ENCODE peak calls at places on chromosome 21, in four cellular contexts. K is mammary epithelial cell, X is astrocyte of the cerebellum, T is heart left ventricle. Z is an unnamed sample.

GRCh38 chr21:32921632-32922230 is 104.0 kb upstream of the OLIG2 start:
- DNase-seq in X (no peak), K (no peak), T (no peak), Z (peak)

GRCh38 chr21:33434770-33435360 is 31.7 kb downstream of the IFNGR2 start:
- DNase-seq in X (peak), T (no peak), K (peak), Z (no peak)

GRCh38 chr21:36419996-36420395 is 34.8 kb downstream of the CHAF1B start:
- DNase-seq in K (peak), X (peak), T (peak), Z (peak)

GRCh38 chr21:33230518-33231324 is 983 bp downstream of the IFNAR2 start:
- DNase-seq in T (peak), K (peak), X (peak), Z (no peak)

GRCh38 chr21:37921091-37921490 is 4.8 kb upstream of the KCNJ6 start:
- DNase-seq in T (no peak), X (no peak), K (peak), Z (no peak)

GRCh38 chr21:31798842-31799691 is 67.1 kb upstream of the SCAF4 start:
- DNase-seq in K (peak), T (no peak), X (no peak), Z (no peak)

GRCh38 chr21:31911138-31911907 is 38.5 kb downstream of the HUNK start:
- DNase-seq in T (no peak), X (no peak), K (peak), Z (no peak)

GRCh38 chr21:41133896-41134522 is 34.0 kb upstream of the BACE2 start:
- DNase-seq in X (peak), T (no peak), K (peak), Z (no peak)

GRCh38 chr21:37639756-37640155 is 273.2 kb downstream of the DYRK1A start:
- DNase-seq in K (no peak), X (no peak), T (no peak), Z (no peak)

GRCh38 chr21:44566403-44566802 is 7.1 kb upstream of the KRTAP10-4 start:
- DNase-seq in K (no peak), X (no peak), T (no peak), Z (no peak)
- H3K4me3 ChIP-seq in K (no peak), X (no peak), T (no peak), Z (no peak)

DNA sequence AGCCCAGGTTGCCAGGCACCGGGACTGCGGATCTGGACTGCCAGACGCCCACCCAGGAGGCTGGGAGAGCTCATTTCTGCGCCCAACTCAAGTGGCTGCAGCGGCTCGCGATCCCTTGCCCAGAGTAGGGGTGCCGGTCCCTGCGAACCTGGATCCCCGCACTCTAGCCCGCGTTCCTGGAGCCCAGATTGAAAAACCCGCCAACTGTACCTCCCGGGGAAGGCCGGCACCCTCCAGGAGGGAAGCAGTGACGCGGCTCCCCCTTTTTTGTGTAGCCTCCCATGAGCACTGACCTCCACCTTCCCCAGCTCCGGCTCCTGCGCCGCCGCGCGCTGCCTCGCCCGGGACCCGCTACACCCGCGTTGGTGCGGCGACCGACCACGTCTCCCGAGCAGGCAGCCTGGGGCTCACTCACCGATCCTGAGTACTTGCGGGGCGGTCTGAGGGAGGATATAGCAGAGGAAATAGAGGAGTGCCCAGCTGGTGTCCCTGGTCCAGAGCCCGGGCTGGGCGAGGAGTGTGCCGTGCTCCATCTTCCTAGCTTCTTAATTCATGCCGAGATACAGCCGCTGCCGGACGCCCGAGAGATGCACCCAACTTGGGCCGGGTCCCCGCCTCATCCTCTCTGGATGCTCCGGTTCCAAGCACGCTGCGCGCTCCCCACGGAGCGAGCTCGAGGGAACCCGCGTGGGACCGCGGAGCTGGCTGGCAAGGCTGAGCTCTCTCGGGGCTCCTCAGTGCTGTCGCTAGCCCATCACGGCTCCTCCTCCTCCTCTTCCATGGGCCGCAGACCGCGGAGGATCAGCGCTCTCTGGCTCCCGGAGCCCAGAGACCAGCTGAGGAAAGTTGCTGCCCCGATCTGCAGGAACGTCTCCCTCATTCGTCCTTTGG is 583 bp downstream of the GRIK1 start:
- DNase-seq in T (no peak), K (no peak), X (no peak), Z (no peak)
- H3K4me3 ChIP-seq in T (peak), K (peak), X (peak), Z (peak)

GRCh38 chr21:26572668-26573381 is at the start of gene CYYR1:
- DNase-seq in X (peak), T (peak), K (peak), Z (no peak)

GRCh38 chr21:26570203-26570602 is 2.9 kb downstream of the CYYR1 start:
- DNase-seq in K (no peak), T (peak), X (no peak), Z (no peak)

GRCh38 chr21:26572026-26572425 is 1.1 kb downstream of the CYYR1 start:
- DNase-seq in T (no peak), X (no peak), K (no peak), Z (no peak)
- H3K4me3 ChIP-seq in T (peak), X (peak), K (peak), Z (peak)

GRCh38 chr21:46096596-46096981 is 1.3 kb upstream of the COL6A2 start:
- DNase-seq in X (no peak), T (no peak), K (no peak), Z (no peak)

GRCh38 chr21:46096997-46097825 is 701 bp upstream of the COL6A2 start:
- DNase-seq in K (no peak), T (peak), X (no peak), Z (no peak)

GRCh38 chr21:46099476-46099875 is 1.6 kb downstream of the COL6A2 start:
- DNase-seq in X (no peak), T (peak), K (no peak), Z (no peak)

GRCh38 chr21:46098303-46099141 is 610 bp downstream of the COL6A2 start:
- DNase-seq in K (no peak), T (peak), X (no peak), Z (no peak)

DNA sequence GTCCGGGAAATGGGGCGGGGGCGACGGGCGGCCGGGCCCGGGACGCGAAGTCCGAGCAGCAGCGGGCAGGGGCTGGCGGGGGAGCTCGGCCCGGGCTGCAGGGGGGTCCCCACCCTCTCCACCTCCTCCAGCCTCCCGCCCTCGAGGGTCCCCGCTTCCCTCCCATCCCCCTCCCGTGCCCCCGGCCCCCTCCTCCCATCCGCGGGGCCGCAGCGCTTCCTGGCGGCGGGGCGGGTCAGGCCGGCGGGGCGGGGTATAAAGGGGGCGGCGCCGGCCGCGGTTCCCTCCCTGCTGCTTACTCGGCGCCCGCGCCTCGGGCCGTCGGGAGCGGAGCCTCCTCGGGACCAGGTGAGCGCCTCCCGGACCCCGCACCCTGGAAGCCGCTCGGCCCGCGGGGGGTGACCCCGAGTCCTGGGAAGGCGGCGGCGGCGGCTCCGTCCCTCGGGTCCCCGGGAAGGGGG is at the start of gene COL6A2:
- DNase-seq in X (no peak), K (no peak), T (peak), Z (no peak)
- H3K4me3 ChIP-seq in X (peak), K (no peak), T (peak), Z (peak)

GRCh38 chr21:34881421-34881820 is 167.7 kb downstream of the RUNX1 start:
- DNase-seq in K (no peak), X (no peak), T (no peak), Z (no peak)
- H3K4me3 ChIP-seq in K (peak), X (peak), T (peak), Z (no peak)

GRCh38 chr21:26801524-26801923 is 43.7 kb downstream of the ADAMTS1 start:
- DNase-seq in X (no peak), K (no peak), T (no peak), Z (no peak)

GRCh38 chr21:26797878-26798456 is 47.2 kb downstream of the ADAMTS1 start:
- DNase-seq in X (no peak), K (no peak), T (no peak), Z (no peak)

GRCh38 chr21:26800001-26800400 is 45.2 kb downstream of the ADAMTS1 start:
- DNase-seq in K (no peak), T (no peak), X (no peak), Z (no peak)

GRCh38 chr21:26798856-26799751 is 46.1 kb downstream of the ADAMTS1 start:
- DNase-seq in T (no peak), X (no peak), K (no peak), Z (no peak)

DNA sequence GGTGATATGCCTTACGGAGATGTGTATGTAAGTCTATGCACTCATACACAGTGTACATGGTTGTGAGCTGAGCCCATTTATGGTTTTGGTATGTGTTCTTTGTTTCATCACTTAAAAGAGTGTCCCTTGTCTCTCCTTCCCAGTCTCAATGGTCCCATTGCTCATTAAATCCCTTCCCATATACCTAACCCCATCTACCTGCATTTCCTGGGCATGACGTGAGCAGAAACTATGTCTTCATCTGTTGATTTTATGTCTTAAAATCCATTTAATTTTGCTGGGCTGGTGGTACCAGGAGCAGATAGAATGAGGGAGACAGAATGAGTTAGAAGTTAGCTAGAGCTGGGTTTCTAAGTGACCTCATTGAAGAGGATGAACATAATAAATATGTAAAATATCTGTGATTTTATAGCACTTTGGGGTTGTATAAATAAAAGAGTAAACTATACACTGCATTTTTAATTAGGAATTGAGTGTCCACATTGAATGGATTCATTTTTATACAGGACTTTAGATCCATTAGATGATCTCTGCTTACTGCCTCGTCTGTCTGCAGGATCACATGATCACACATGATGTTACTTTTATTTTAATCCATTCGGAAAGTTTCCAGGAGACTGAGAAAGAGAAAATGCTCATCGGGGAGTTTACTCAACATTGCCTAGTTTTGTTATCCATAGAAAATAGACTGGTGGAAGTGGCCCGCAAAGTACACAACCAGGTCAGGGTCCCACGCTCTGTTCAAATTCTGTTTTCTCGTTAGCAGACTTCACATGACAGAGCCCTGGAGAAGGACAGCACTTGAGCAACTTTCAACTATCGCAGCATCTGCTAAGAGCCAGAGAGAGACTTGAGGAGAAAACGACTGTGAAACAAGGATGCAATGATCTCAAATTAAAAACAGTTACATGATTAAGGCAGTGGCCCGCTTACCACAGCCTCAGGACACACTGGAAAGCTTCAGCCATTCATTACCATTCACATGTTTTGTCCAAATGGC is 44.5 kb downstream of the ADAMTS1 start:
- DNase-seq in T (peak), K (no peak), X (no peak), Z (no peak)
- H3K4me3 ChIP-seq in T (no peak), K (no peak), X (no peak), Z (no peak)

GRCh38 chr21:43707462-43707861 is 11.5 kb upstream of the PDXK start:
- DNase-seq in X (no peak), T (no peak), K (no peak), Z (no peak)

GRCh38 chr21:43716376-43717165 is 2.4 kb upstream of the PDXK start:
- DNase-seq in X (no peak), T (no peak), K (no peak), Z (no peak)

GRCh38 chr21:43717166-43717853 is 1.6 kb upstream of the PDXK start:
- DNase-seq in X (no peak), T (no peak), K (no peak), Z (no peak)

GRCh38 chr21:43708745-43709381 is 10.1 kb upstream of the PDXK start:
- DNase-seq in T (no peak), K (no peak), X (no peak), Z (no peak)

DNA sequence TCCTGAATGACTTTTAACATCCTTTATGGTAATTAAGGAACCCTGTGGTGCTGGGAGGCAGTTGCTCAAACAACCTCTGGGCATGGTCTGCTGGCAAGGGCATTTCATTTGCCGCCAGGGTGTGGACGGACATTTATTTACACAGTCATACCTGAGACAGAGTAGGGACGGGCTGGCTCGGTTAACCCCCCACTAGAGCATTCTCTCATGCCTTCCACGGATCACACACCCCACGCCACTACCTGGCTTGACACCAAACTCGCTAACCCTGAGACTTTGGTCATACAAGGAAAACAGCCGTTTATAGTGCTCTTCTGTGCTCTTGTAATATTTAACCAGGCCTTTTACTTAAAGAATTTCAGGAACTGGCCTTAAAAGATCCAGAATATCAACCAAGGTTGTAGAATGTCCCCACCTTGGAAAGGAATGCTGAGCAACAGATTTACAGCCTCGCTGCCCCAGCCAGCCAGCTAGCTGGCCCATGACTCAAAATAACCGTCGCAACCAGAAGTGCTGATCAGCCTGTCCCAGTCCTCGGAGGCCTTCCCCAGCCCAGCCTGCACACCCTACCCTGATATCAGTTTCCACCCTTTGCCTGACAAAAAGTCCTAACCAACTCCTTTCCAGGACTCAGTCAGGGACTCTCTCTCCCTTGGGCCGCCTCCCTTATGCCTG is 6.5 kb upstream of the PDXK start:
- DNase-seq in T (no peak), K (peak), X (no peak), Z (no peak)
- H3K4me3 ChIP-seq in T (no peak), K (no peak), X (no peak), Z (no peak)

GRCh38 chr21:23886828-23887708 is 1720.2 kb downstream of the MRPL39 start:
- DNase-seq in K (no peak), T (no peak), X (no peak), Z (no peak)
- H3K4me3 ChIP-seq in K (no peak), T (peak), X (no peak), Z (no peak)

GRCh38 chr21:17585875-17586450 is 26.7 kb downstream of the BTG3 start:
- DNase-seq in T (no peak), X (peak), K (peak), Z (no peak)
- H3K4me3 ChIP-seq in T (no peak), X (no peak), K (no peak), Z (no peak)